ENCODE peak calls at places on chromosomes 12 and 14, in eight cellular contexts. H is ELF-1; R is activated T-cell treated with anti-CD3 and anti-CD28 coated beads for 1 hour; E is tibial artery; N is EL; C is activated CD8-positive, alpha-beta memory T cell treated with anti-CD3 and anti-CD28 coated beads, Interleukin-2, amount 50 U/mL, for 4 hours; S is Caco-2; W is ovary. J is an unnamed sample.
A peak's percentile ranks its signal among the peaks of the same experiment; 100 is the strongest.

GRCh38 chr12:46675736-46676135 is 150.1 kb downstream of the SLC38A4 start:
- DNase-seq in R (no peak), E (no peak), S (no peak), N (peak; percentile 58), H (no peak), W (peak; percentile 54), C (no peak), J (no peak)

GRCh38 chr12:43348221-43348620 is 203.8 kb downstream of the ADAMTS20 start:
- DNase-seq in W (no peak), C (no peak), E (no peak), S (no peak), N (no peak), R (no peak), H (no peak), J (no peak)

GRCh38 chr12:55927588-55928502 is at the start of gene PYM1:
- DNase-seq in S (peak; percentile 90), C (peak; percentile 51), R (peak; percentile 44), N (peak; percentile 72), H (peak; percentile 96), W (peak; percentile 79), E (peak; percentile 84), J (peak; percentile 95)

GRCh38 chr14:76696791-76697190 is 64.5 kb upstream of the VASH1 start:
- DNase-seq in E (no peak), S (no peak), H (peak; percentile 9), C (no peak), W (no peak), N (no peak), R (no peak), J (no peak)

GRCh38 chr12:79512068-79512467 is 178.7 kb downstream of the PAWR start:
- DNase-seq in C (no peak), N (no peak), W (no peak), R (no peak), E (no peak), H (peak; percentile 53), S (no peak), J (no peak)

GRCh38 chr12:92648242-92649031 is 54.4 kb upstream of the PLEKHG7 start:
- DNase-seq in N (no peak), R (no peak), C (no peak), W (no peak), H (no peak), S (no peak), E (no peak), J (no peak)

GRCh38 chr14:92368001-92368400 is 45.0 kb downstream of the SLC24A4 start:
- DNase-seq in C (no peak), H (no peak), W (no peak), R (no peak), S (no peak), E (no peak), N (no peak), J (no peak)

GRCh38 chr14:41062826-41063225 is 543.9 kb upstream of the LRFN5 start:
- DNase-seq in R (no peak), N (no peak), C (no peak), E (no peak), W (no peak), S (no peak), H (no peak), J (no peak)

GRCh38 chr14:51607677-51608076 is 44.0 kb upstream of the FRMD6 start:
- DNase-seq in R (no peak), H (peak; percentile 34), E (no peak), N (peak; percentile 97), C (no peak), S (no peak), W (no peak), J (no peak)

GRCh38 chr14:70856851-70857498 is 47.7 kb upstream of the MAP3K9 start:
- DNase-seq in W (no peak), R (no peak), S (no peak), C (no peak), H (no peak), N (peak; percentile 94), E (no peak), J (no peak)

GRCh38 chr12:106247731-106248176 is at the start of gene CKAP4:
- DNase-seq in C (peak; percentile 63), H (peak; percentile 40), N (peak; percentile 77), R (peak; percentile 39), W (peak; percentile 88), S (peak; percentile 62), E (peak; percentile 71), J (peak; percentile 83)

GRCh38 chr14:82642425-82642824 is 1108.8 kb upstream of the SEL1L start:
- DNase-seq in W (peak; percentile 32), C (no peak), N (no peak), H (peak; percentile 90), E (no peak), S (peak; percentile 74), R (no peak), J (no peak)

GRCh38 chr14:72925171-72925759 is 999 bp upstream of the DCAF4 start:
- DNase-seq in C (no peak), W (peak; percentile 72), S (no peak), N (no peak), R (no peak), E (no peak), H (peak; percentile 53), J (no peak)

GRCh38 chr14:61547186-61548121 is 147.9 kb upstream of the HIF1A start:
- DNase-seq in W (no peak), E (peak; percentile 61), C (no peak), R (no peak), N (peak; percentile 87), S (no peak), H (peak; percentile 60), J (no peak)